ENCODE peak calls at places on chromosomes 2 and 18, in nine cellular contexts. C is A549, Z is HepG2, D is GM23338, L is SK-N-SH, U is HCT116, X is K562, P is Panc1, S is GM12878. Y is an unnamed sample.

GRCh38 chr2:239386872-239387445 is 13.9 kb downstream of the HDAC4 start:
- DNase-seq in X (no peak), L (no peak), C (no peak), S (no peak), P (no peak), U (no peak), D (no peak), Z (no peak), Y (no peak)

GRCh38 chr2:41994177-41994576 is 53.6 kb upstream of the PKDCC start:
- DNase-seq in L (no peak), P (no peak), S (no peak), D (no peak), C (no peak), X (no peak), U (no peak), Z (no peak), Y (no peak)

GRCh38 chr2:149601141-149601796 is 13.7 kb upstream of the MMADHC start:
- DNase-seq in D (no peak), S (no peak), L (no peak), Z (no peak), C (no peak), P (no peak), X (no peak), U (no peak), Y (peak)

GRCh38 chr2:49278561-49278960 is 124.2 kb upstream of the FSHR start:
- DNase-seq in P (no peak), U (no peak), C (no peak), X (no peak), Z (no peak), L (no peak), D (no peak), S (no peak), Y (no peak)

GRCh38 chr2:71071681-71072398 is 3.4 kb downstream of the NAGK start:
- DNase-seq in L (no peak), S (peak), U (no peak), X (no peak), Z (no peak), D (peak), P (no peak), C (no peak), Y (peak)

GRCh38 chr2:189118386-189118785 is 61.2 kb downstream of the COL5A2 start:
- DNase-seq in U (no peak), C (no peak), P (no peak), S (no peak), L (no peak), D (no peak), X (no peak), Z (no peak), Y (no peak)

GRCh38 chr2:78979380-78980238 is 45.9 kb upstream of the REG3G start:
- DNase-seq in L (peak), D (peak), P (peak), C (peak), S (no peak), X (peak), Z (peak), U (no peak), Y (peak)

GRCh38 chr2:42908538-42909200 is 116.3 kb upstream of the HAAO start:
- DNase-seq in L (no peak), S (no peak), P (no peak), D (no peak), Z (no peak), X (no peak), U (no peak), C (no peak), Y (no peak)

GRCh38 chr2:219436491-219436890 is 1.8 kb downstream of the SPEG start:
- DNase-seq in C (no peak), L (no peak), P (no peak), U (no peak), X (no peak), D (no peak), Z (no peak), S (no peak), Y (no peak)

GRCh38 chr2:147076634-147077033 is 768.2 kb upstream of the ACVR2A start:
- DNase-seq in S (no peak), D (no peak), C (no peak), Z (no peak), L (no peak), U (no peak), X (no peak), P (no peak), Y (no peak)

GRCh38 chr2:100692381-100692780 is 127.6 kb upstream of the NPAS2 start:
- DNase-seq in X (no peak), Z (peak), D (no peak), S (no peak), P (no peak), L (no peak), U (no peak), C (no peak), Y (no peak)

GRCh38 chr2:135744761-135745314 is 3.2 kb downstream of the UBXN4 start:
- DNase-seq in D (peak), S (no peak), C (peak), L (peak), U (no peak), Z (peak), X (peak), P (no peak), Y (peak)

GRCh38 chr2:189178726-189179606 is 595 bp downstream of the COL5A2 start:
- DNase-seq in X (no peak), S (no peak), C (peak), L (no peak), P (no peak), U (no peak), D (peak), Z (no peak), Y (no peak)

GRCh38 chr18:11055721-11056120 is 93.6 kb downstream of the PIEZO2 start:
- DNase-seq in D (no peak), L (no peak), P (no peak), C (no peak), X (no peak), Z (peak), S (no peak), U (no peak), Y (no peak)

GRCh38 chr2:98654702-98655488 is 46.5 kb downstream of the UNC50 start:
- DNase-seq in S (no peak), P (no peak), X (no peak), C (no peak), D (no peak), Z (no peak), U (no peak), L (peak), Y (peak)

GRCh38 chr18:59467497-59467896 is 108.4 kb upstream of the LMAN1 start:
- DNase-seq in D (no peak), L (no peak), C (no peak), U (no peak), S (no peak), X (no peak), Z (no peak), P (no peak), Y (no peak)

GRCh38 chr2:16006537-16007166 is 66.3 kb downstream of the MYCN start:
- DNase-seq in U (no peak), P (no peak), S (no peak), L (no peak), C (no peak), Z (no peak), X (no peak), D (no peak), Y (no peak)

GRCh38 chr2:193518061-193518817 is 1323.5 kb upstream of the TMEFF2 start:
- DNase-seq in U (peak), D (peak), Z (no peak), P (no peak), X (no peak), C (peak), L (no peak), S (no peak), Y (no peak)

GRCh38 chr2:216666461-216667233 is 28.7 kb downstream of the IGFBP5 start:
- DNase-seq in U (peak), L (peak), D (peak), P (peak), X (peak), S (peak), Z (peak), C (peak), Y (no peak)
- H3K27ac ChIP-seq in U (no peak), L (no peak), D (no peak), P (no peak), X (no peak), S (no peak), Z (no peak), C (no peak), Y (no peak)

GRCh38 chr2:235643680-235644117 is 149.9 kb downstream of the AGAP1 start:
- DNase-seq in L (peak), S (no peak), X (no peak), Z (no peak), P (no peak), D (no peak), C (no peak), U (no peak), Y (no peak)
- TF ChIP-seq REST in L (no peak), S (no peak), X (no peak), Z (no peak), P (no peak), D (no peak), C (no peak), U (no peak), Y (no peak)

GRCh38 chr2:159497256-159497655 is 119.1 kb downstream of the BAZ2B start:
- DNase-seq in D (no peak), L (peak), P (no peak), U (peak), S (no peak), C (peak), Z (peak), X (peak), Y (peak)

GRCh38 chr2:159501743-159502142 is 114.6 kb downstream of the BAZ2B start:
- DNase-seq in U (no peak), D (no peak), S (no peak), P (no peak), X (no peak), Z (no peak), C (no peak), L (no peak), Y (no peak)

DNA sequence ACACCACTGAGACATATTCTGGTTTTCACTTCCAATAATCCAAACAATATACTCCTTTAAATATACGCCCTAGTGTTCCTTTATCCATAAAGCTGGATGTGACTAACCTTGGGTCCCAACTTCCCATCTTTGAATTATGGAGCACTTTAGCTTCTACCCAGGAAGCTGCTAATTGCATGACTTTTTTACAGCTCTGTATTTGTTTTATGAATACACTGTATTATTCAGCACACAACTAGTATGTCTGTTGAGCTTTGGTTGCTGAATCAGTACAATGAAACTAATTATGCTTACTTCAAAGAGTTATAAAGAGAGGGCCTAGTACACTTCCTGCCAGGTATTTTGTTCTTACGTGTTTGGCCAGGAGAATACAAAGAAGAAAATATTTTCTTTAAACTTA is 118.5 kb downstream of the BAZ2B start:
- DNase-seq in P (no peak), X (no peak), D (no peak), U (peak), Z (no peak), L (no peak), C (no peak), S (no peak), Y (no peak)
- H3K27ac ChIP-seq in P (no peak), X (peak), D (no peak), U (peak), Z (no peak), L (peak), C (no peak), S (no peak), Y (no peak)

DNA sequence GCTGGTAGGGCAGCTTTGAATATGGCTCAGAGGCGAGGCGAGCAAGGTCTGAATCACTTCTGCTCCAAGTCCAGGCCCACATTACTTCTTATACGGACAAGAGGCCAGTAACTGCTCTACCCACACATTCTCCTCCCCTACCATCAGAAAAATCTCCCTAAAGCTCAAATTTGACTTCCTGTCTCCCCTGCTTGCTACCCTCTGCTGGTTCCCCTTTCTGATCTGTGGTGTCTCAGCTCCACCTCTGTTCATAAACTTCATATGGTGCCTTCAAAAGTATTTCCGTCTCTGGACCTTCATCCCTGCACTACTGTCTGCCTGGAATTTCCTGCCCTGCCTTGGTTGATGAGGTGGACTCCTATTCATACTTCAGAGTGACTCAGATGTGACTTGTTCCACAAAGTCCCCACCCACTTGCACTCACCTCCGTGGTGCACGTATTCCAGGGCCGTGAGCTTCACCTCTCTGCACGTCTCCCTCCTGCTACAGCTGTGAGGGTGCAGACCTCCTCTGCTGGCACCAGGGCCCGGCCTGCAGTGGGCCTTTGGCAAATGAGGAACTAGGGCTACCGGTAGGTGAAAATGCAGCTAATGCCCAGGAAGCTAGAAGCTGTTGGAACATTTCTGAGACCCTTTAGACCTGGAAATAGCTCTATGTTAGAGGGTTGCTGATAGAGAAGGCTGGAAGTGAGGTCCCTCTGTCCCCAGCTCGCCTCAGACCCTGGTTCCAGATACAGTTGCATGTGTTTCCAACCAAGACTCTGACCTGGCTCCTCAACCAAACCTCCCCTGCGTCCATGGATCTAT is 24.6 kb upstream of the KCMF1 start:
- DNase-seq in Z (peak), D (no peak), X (no peak), S (peak), L (no peak), U (peak), P (peak), C (peak), Y (no peak)
- TF ChIP-seq REST in Z (no peak), D (no peak), X (no peak), S (peak), L (no peak), U (no peak), P (no peak), C (no peak), Y (no peak)

GRCh38 chr2:230886641-230887040 is 21.9 kb downstream of the ITM2C start:
- DNase-seq in P (no peak), X (no peak), D (peak), Z (no peak), L (no peak), C (no peak), U (no peak), S (no peak), Y (no peak)

GRCh38 chr2:230888824-230889400 is 24.2 kb downstream of the ITM2C start:
- DNase-seq in Z (no peak), X (no peak), U (no peak), C (no peak), S (no peak), P (no peak), L (no peak), D (no peak), Y (no peak)

GRCh38 chr2:230886207-230886606 is 21.5 kb downstream of the ITM2C start:
- DNase-seq in P (no peak), C (no peak), X (no peak), S (no peak), D (no peak), L (no peak), Z (no peak), U (no peak), Y (no peak)

GRCh38 chr2:230887361-230887760 is 22.6 kb downstream of the ITM2C start:
- DNase-seq in C (no peak), S (no peak), Z (no peak), P (no peak), L (no peak), U (no peak), D (no peak), X (no peak), Y (no peak)

DNA sequence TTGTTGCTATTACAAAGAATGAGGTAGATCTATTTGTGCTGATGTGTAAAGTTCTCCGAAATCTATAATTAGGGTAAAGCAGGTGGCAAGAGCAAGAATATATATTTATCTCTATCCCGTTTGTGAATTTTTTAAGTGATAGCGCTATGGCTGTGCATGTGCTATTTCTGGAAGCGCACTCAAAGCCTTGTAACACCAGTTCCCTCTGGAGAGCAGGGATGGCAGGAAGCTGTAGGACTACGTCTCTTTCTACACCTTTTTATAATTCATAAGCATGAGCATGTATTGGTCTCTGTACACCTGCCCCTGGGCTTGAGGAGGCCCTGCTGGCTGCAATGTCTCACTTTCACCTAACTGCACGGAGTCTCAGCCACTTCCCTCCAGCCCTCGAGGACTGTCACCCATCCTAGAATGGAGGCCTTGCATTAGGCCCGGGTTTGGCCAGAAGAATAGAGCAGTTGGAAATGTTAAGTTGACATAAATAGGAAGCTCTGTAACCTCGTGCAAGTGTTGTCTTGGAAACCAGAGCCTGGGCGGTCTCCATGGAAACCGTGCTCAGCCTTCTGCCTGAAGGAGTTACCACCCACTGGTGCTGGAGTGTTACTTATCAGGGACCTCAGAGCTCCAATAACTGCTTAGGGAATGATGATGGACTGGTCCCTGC is 20.9 kb downstream of the ITM2C start:
- DNase-seq in P (no peak), D (peak), S (no peak), X (no peak), L (peak), C (no peak), Z (no peak), U (no peak), Y (no peak)
- H3K27ac ChIP-seq in P (no peak), D (no peak), S (no peak), X (no peak), L (no peak), C (no peak), Z (no peak), U (no peak), Y (peak)

DNA sequence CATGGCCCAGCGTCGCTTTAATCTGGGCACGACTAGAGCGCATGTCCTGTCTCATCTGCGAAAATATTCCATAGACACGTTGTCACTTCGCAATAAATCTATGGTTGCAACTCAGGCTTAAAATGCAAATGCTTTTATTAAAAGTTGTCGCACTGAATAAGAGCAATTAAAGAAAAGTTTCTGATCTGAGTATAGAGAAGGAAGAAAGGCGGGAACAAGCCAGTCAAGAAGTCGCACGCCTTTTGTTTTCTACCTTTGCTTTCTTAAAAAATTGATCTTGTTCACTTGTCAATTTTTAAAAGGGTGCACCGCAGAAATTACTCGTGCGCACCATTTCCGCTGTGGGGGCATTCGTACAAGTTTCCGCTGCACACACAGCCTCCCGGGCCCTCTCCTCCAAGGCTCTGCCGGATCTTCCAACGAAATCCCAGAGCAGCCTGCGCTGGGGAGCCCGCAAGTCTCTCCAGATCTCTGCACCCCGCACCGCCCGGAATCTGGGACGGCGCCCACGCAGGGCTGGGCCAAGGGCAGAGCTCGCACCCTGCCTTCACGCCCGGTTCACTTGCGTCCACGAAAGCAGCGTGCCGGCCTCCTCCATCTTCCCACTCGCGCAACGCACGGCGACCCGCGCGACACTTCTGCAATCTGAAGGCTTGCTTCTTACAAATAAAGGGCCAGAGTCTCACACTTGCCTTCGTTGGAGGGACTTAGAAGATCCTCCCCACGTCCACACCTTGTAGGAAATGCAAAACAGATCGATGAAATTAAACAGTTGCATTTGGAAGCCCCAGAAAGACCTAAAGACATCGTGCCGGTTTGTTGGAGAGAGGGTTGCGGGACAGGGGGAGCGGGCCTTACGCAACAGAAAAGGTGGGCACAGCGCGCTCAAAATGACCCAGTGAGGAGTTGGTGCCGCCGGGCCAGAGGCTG is 2.7 kb upstream of the SALL3 start:
- DNase-seq in S (no peak), U (no peak), C (no peak), Z (no peak), L (no peak), D (peak), P (no peak), X (no peak), Y (no peak)
- TF ChIP-seq REST in S (no peak), U (no peak), C (no peak), Z (no peak), L (no peak), D (no peak), P (no peak), X (no peak), Y (no peak)

GRCh38 chr2:221380049-221380448 is 192.1 kb downstream of the EPHA4 start:
- DNase-seq in Z (no peak), L (no peak), P (no peak), U (no peak), D (peak), X (no peak), S (no peak), C (no peak), Y (no peak)
- H3K27ac ChIP-seq in Z (no peak), L (no peak), P (no peak), U (no peak), D (peak), X (no peak), S (no peak), C (no peak), Y (no peak)